ENCODE peak calls at places on chromosomes 1 and 21, in nine cellular contexts. W, N, O, U, Z, B, P, G and D are unnamed samples.

GRCh38 chr21:25568230-25568629 is 39.1 kb downstream of the MRPL39 start:
- DNase-seq in Z (peak; percentile 57), G (no peak), B (no peak), W (peak; percentile 22), N (peak; percentile 11), P (no peak), U (no peak), O (peak; percentile 33), D (no peak)

GRCh38 chr1:7768583-7768982 is 2.5 kb upstream of the VAMP3 start:
- DNase-seq in O (no peak), U (no peak), P (no peak), W (no peak), G (no peak), Z (no peak), B (no peak), N (no peak), D (no peak)

GRCh38 chr1:109466440-109467300 is at the start of gene SYPL2:
- DNase-seq in B (peak; percentile 71), O (peak; percentile 57), U (peak; percentile 79), N (peak; percentile 14), W (peak; percentile 71), G (peak; percentile 32), P (no peak), Z (peak; percentile 61), D (no peak)

GRCh38 chr1:223776075-223776814 is 63.9 kb downstream of the CAPN2 start:
- DNase-seq in O (no peak), U (no peak), B (no peak), G (no peak), P (no peak), N (peak; percentile 46), Z (no peak), W (no peak), D (no peak)

GRCh38 chr1:153933955-153934354 is 11.2 kb upstream of the GATAD2B start:
- DNase-seq in W (no peak), G (no peak), P (no peak), N (no peak), Z (no peak), O (no peak), B (no peak), U (peak; percentile 15), D (no peak)

GRCh38 chr1:161089938-161090337 is 580 bp upstream of the NECTIN4 start:
- DNase-seq in O (no peak), Z (no peak), G (no peak), N (no peak), B (no peak), U (no peak), W (no peak), P (no peak), D (no peak)

GRCh38 chr1:18217398-18218043 is 109.9 kb downstream of the IGSF21 start:
- DNase-seq in P (peak; percentile 87), G (no peak), W (no peak), B (no peak), N (peak; percentile 4), O (no peak), U (peak; percentile 46), Z (no peak), D (no peak)

GRCh38 chr1:114215426-114215825 is 61.8 kb upstream of the SYT6 start:
- DNase-seq in O (no peak), Z (no peak), P (no peak), B (no peak), U (no peak), W (no peak), G (no peak), N (no peak), D (no peak)

GRCh38 chr1:78682527-78682926 is 32.9 kb downstream of the IFI44 start:
- DNase-seq in U (no peak), N (no peak), Z (no peak), B (no peak), G (no peak), O (no peak), W (no peak), P (no peak), D (no peak)

GRCh38 chr1:25774921-25775774 is 24.8 kb upstream of the SELENON start:
- DNase-seq in G (no peak), O (no peak), U (peak; percentile 83), B (no peak), P (no peak), W (no peak), Z (no peak), N (no peak), D (no peak)

GRCh38 chr1:67372136-67372535 is 58.1 kb downstream of the SERBP1 start:
- DNase-seq in B (no peak), O (no peak), W (no peak), N (no peak), G (no peak), P (no peak), Z (no peak), U (no peak), D (no peak)

GRCh38 chr1:244176201-244176600 is 125.1 kb downstream of the ZBTB18 start:
- DNase-seq in N (no peak), U (no peak), G (no peak), P (no peak), B (no peak), W (no peak), Z (no peak), O (no peak), D (no peak)

GRCh38 chr1:211174375-211174774 is 40.4 kb upstream of the KCNH1 start:
- DNase-seq in U (no peak), W (no peak), N (no peak), Z (no peak), O (no peak), B (no peak), P (no peak), G (no peak), D (no peak)

GRCh38 chr1:247322849-247323586 is 8.6 kb downstream of the ZNF496 start:
- DNase-seq in G (no peak), W (peak; percentile 39), N (no peak), P (no peak), Z (no peak), U (no peak), O (no peak), B (no peak), D (no peak)

GRCh38 chr1:75640137-75640536 is 29.2 kb upstream of the SLC44A5 start:
- DNase-seq in Z (no peak), W (no peak), B (no peak), U (no peak), N (no peak), O (no peak), P (no peak), G (no peak), D (no peak)

GRCh38 chr1:55575571-55576279 is 360.6 kb upstream of the USP24 start:
- DNase-seq in W (no peak), Z (no peak), B (no peak), P (no peak), G (no peak), N (no peak), U (no peak), O (peak; percentile 35), D (no peak)

GRCh38 chr1:245085508-245086095 is 69.2 kb upstream of the KIF26B start:
- DNase-seq in W (no peak), B (no peak), O (no peak), Z (no peak), N (peak; percentile 63), U (no peak), G (no peak), P (no peak), D (no peak)

GRCh38 chr1:182391028-182391361 is 595 bp downstream of the GLUL start:
- DNase-seq in W (no peak), G (no peak), Z (peak; percentile 48), N (no peak), O (no peak), U (no peak), P (no peak), B (no peak), D (no peak)

GRCh38 chr1:182387566-182387965 is 4.0 kb downstream of the GLUL start:
- DNase-seq in O (no peak), Z (no peak), N (no peak), U (no peak), W (no peak), P (no peak), G (no peak), B (no peak), D (no peak)

GRCh38 chr1:182391362-182392044 is at the start of gene GLUL:
- DNase-seq in O (peak; percentile 97), U (peak; percentile 98), W (peak; percentile 98), G (peak; percentile 97), Z (peak; percentile 97), P (no peak), B (peak; percentile 94), N (peak; percentile 93), D (peak; percentile 87)

GRCh38 chr1:182388392-182389134 is 3.0 kb downstream of the GLUL start:
- DNase-seq in O (no peak), B (no peak), W (peak; percentile 54), Z (no peak), U (no peak), P (no peak), N (no peak), G (no peak), D (no peak)

DNA sequence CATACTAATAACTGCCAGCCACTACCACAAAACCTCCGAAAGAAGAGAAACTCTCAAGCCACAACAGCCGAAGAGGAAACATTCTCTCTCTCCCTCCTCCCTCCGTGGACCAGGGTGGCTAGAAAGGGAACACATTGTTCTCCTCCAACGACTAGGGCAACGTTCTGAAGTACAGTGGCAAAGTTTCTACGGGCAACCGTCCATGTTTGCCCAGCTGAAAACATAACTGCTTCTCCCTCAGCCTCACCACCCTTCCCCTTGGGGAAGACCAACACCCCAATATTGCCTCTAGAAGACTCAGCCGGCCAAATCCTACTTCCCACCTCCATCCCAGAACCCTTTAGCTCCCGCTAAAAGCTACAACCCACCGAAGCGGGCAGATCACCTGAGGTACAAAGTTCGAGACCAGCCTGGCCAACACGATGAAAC is 2.0 kb downstream of the GLUL start:
- DNase-seq in U (peak; percentile 9), O (no peak), Z (peak; percentile 57), G (no peak), P (no peak), B (peak; percentile 72), W (peak; percentile 37), N (peak; percentile 16), D (no peak)
- H3K4me1 ChIP-seq in U (no peaks in the 10 kb centered on the region), O (peaks cover 11% of the 10 kb centered on the region), Z (peaks cover 59% of the 10 kb centered on the region), G (peaks cover 2% of the 10 kb centered on the region), P (no peaks in the 10 kb centered on the region), B (peaks cover 47% of the 10 kb centered on the region), W (peaks cover 41% of the 10 kb centered on the region), N (peaks cover 11% of the 10 kb centered on the region), D (no peaks in the 10 kb centered on the region)

GRCh38 chr1:108041360-108042143 is 76.6 kb upstream of the VAV3 start:
- DNase-seq in Z (no peak), P (peak; percentile 72), O (no peak), G (no peak), B (no peak), W (no peak), N (no peak), U (no peak), D (no peak)
- H3K4me3 ChIP-seq in Z (no peak overlapping the region), P (no peak overlapping the region), O (no peak overlapping the region), G (no peak overlapping the region), B (no peak overlapping the region), W (no peak overlapping the region), N (no peak overlapping the region), U (no peak overlapping the region), D (no peak overlapping the region)

GRCh38 chr1:181335631-181336030 is 147.7 kb upstream of the CACNA1E start:
- DNase-seq in G (no peak), U (no peak), B (no peak), W (no peak), Z (no peak), O (no peak), P (no peak), N (no peak), D (no peak)

GRCh38 chr1:181334724-181335123 is 148.6 kb upstream of the CACNA1E start:
- DNase-seq in U (no peak), G (no peak), Z (no peak), W (no peak), P (no peak), B (no peak), O (no peak), N (no peak), D (no peak)
- H3K4me1 ChIP-seq in U (no peaks in the 10 kb centered on the region), G (no peaks in the 10 kb centered on the region), Z (no peaks in the 10 kb centered on the region), W (no peaks in the 10 kb centered on the region), P (no peaks in the 10 kb centered on the region), B (no peaks in the 10 kb centered on the region), O (no peaks in the 10 kb centered on the region), N (no peaks in the 10 kb centered on the region), D (no peaks in the 10 kb centered on the region)

GRCh38 chr1:52402860-52403240 is 1.4 kb downstream of the ORC1 start:
- DNase-seq in P (no peak), G (no peak), O (no peak), Z (no peak), B (no peak), N (no peak), U (no peak), W (no peak), D (no peak)
- H3K4me3 ChIP-seq in P (peak overlapping the region; percentile 83), G (peak overlapping the region; percentile 97), O (no peak overlapping the region), Z (peak overlapping the region; percentile 86), B (no peak overlapping the region), N (peak overlapping the region; percentile 60), U (peak overlapping the region; percentile 92), W (peak overlapping the region; percentile 84), D (peak overlapping the region; percentile 60)